ENCODE peak calls at places on chromosome 20, in nine cellular contexts. One of them, this sample, is unnamed.

GRCh38 chr20:25256226-25256859 is 8.5 kb downstream of the PYGB start:
- DNase-seq in CD8-positive, alpha-beta T cell: no peak
- DNase-seq in foreskin fibroblast: no peak
- DNase-seq in Calu3: no peak
- DNase-seq in tibial artery: peak; percentile 62
- DNase-seq in fibroblast of mammary gland: no peak
- DNase-seq in fibroblast of pulmonary artery: peak; percentile 51
- DNase-seq in neural progenitor cell: no peak
- DNase-seq in kidney: no peak
- DNase-seq in this sample: no peak

GRCh38 chr20:52118696-52119095 is 72.9 kb downstream of the ZFP64 start:
- DNase-seq in CD8-positive, alpha-beta T cell: no peak
- DNase-seq in foreskin fibroblast: no peak
- DNase-seq in Calu3: no peak
- DNase-seq in tibial artery: no peak
- DNase-seq in fibroblast of mammary gland: no peak
- DNase-seq in fibroblast of pulmonary artery: no peak
- DNase-seq in neural progenitor cell: no peak
- DNase-seq in kidney: no peak
- DNase-seq in this sample: no peak

GRCh38 chr20:30611239-30611984 is 646.1 kb upstream of the DEFB115 start:
- DNase-seq in CD8-positive, alpha-beta T cell: no peak
- DNase-seq in foreskin fibroblast: no peak
- DNase-seq in Calu3: no peak
- DNase-seq in tibial artery: no peak
- DNase-seq in fibroblast of mammary gland: no peak
- DNase-seq in fibroblast of pulmonary artery: no peak
- DNase-seq in neural progenitor cell: no peak
- DNase-seq in kidney: no peak
- DNase-seq in this sample: no peak

GRCh38 chr20:44074252-44075151 is 112.5 kb downstream of the JPH2 start:
- DNase-seq in CD8-positive, alpha-beta T cell: no peak
- DNase-seq in foreskin fibroblast: peak; percentile 48
- DNase-seq in Calu3: no peak
- DNase-seq in tibial artery: peak; percentile 54
- DNase-seq in fibroblast of mammary gland: peak; percentile 75
- DNase-seq in fibroblast of pulmonary artery: peak; percentile 40
- DNase-seq in neural progenitor cell: no peak
- DNase-seq in kidney: peak; percentile 58
- DNase-seq in this sample: no peak

GRCh38 chr20:17495826-17496225 is 35.4 kb downstream of the BFSP1 start:
- DNase-seq in CD8-positive, alpha-beta T cell: no peak
- DNase-seq in foreskin fibroblast: no peak
- DNase-seq in Calu3: no peak
- DNase-seq in tibial artery: no peak
- DNase-seq in fibroblast of mammary gland: no peak
- DNase-seq in fibroblast of pulmonary artery: no peak
- DNase-seq in neural progenitor cell: no peak
- DNase-seq in kidney: no peak
- DNase-seq in this sample: no peak

GRCh38 chr20:9025643-9026042 is 43.2 kb upstream of the PLCB4 start:
- DNase-seq in CD8-positive, alpha-beta T cell: no peak
- DNase-seq in foreskin fibroblast: peak; percentile 51
- DNase-seq in Calu3: no peak
- DNase-seq in tibial artery: no peak
- DNase-seq in fibroblast of mammary gland: peak; percentile 87
- DNase-seq in fibroblast of pulmonary artery: peak; percentile 30
- DNase-seq in neural progenitor cell: no peak
- DNase-seq in kidney: no peak
- DNase-seq in this sample: no peak

GRCh38 chr20:24708411-24709295 is 239.2 kb downstream of the SYNDIG1 start:
- DNase-seq in CD8-positive, alpha-beta T cell: no peak
- DNase-seq in foreskin fibroblast: no peak
- DNase-seq in Calu3: no peak
- DNase-seq in tibial artery: no peak
- DNase-seq in fibroblast of mammary gland: no peak
- DNase-seq in fibroblast of pulmonary artery: no peak
- DNase-seq in neural progenitor cell: peak; percentile 23
- DNase-seq in kidney: peak; percentile 50
- DNase-seq in this sample: no peak

GRCh38 chr20:62032606-62033368 is 32.9 kb downstream of the TAF4 start:
- DNase-seq in CD8-positive, alpha-beta T cell: no peak
- DNase-seq in foreskin fibroblast: peak; percentile 62
- DNase-seq in Calu3: no peak
- DNase-seq in tibial artery: no peak
- DNase-seq in fibroblast of mammary gland: peak; percentile 45
- DNase-seq in fibroblast of pulmonary artery: no peak
- DNase-seq in neural progenitor cell: no peak
- DNase-seq in kidney: peak; percentile 42
- DNase-seq in this sample: no peak

GRCh38 chr20:41537865-41538264 is 80.3 kb downstream of the CHD6 start:
- DNase-seq in CD8-positive, alpha-beta T cell: no peak
- DNase-seq in foreskin fibroblast: no peak
- DNase-seq in Calu3: no peak
- DNase-seq in tibial artery: no peak
- DNase-seq in fibroblast of mammary gland: no peak
- DNase-seq in fibroblast of pulmonary artery: no peak
- DNase-seq in neural progenitor cell: no peak
- DNase-seq in kidney: no peak
- DNase-seq in this sample: no peak

GRCh38 chr20:41544472-41544871 is 73.7 kb downstream of the CHD6 start:
- DNase-seq in CD8-positive, alpha-beta T cell: no peak
- DNase-seq in foreskin fibroblast: no peak
- DNase-seq in Calu3: no peak
- DNase-seq in tibial artery: no peak
- DNase-seq in fibroblast of mammary gland: no peak
- DNase-seq in fibroblast of pulmonary artery: no peak
- DNase-seq in neural progenitor cell: no peak
- DNase-seq in kidney: no peak
- DNase-seq in this sample: no peak

GRCh38 chr20:41540916-41541315 is 77.3 kb downstream of the CHD6 start:
- DNase-seq in CD8-positive, alpha-beta T cell: no peak
- DNase-seq in foreskin fibroblast: peak; percentile 5
- DNase-seq in Calu3: no peak
- DNase-seq in tibial artery: no peak
- DNase-seq in fibroblast of mammary gland: peak; percentile 34
- DNase-seq in fibroblast of pulmonary artery: no peak
- DNase-seq in neural progenitor cell: no peak
- DNase-seq in kidney: no peak
- DNase-seq in this sample: no peak

GRCh38 chr20:41538810-41539596 is 79.2 kb downstream of the CHD6 start:
- DNase-seq in CD8-positive, alpha-beta T cell: no peak
- DNase-seq in foreskin fibroblast: no peak
- DNase-seq in Calu3: no peak
- DNase-seq in tibial artery: no peak
- DNase-seq in fibroblast of mammary gland: no peak
- DNase-seq in fibroblast of pulmonary artery: no peak
- DNase-seq in neural progenitor cell: no peak
- DNase-seq in kidney: no peak
- DNase-seq in this sample: no peak

GRCh38 chr20:41540459-41540858 is 77.7 kb downstream of the CHD6 start:
- DNase-seq in CD8-positive, alpha-beta T cell: no peak
- DNase-seq in foreskin fibroblast: no peak
- DNase-seq in Calu3: no peak
- DNase-seq in tibial artery: no peak
- DNase-seq in fibroblast of mammary gland: no peak
- DNase-seq in fibroblast of pulmonary artery: no peak
- DNase-seq in neural progenitor cell: no peak
- DNase-seq in kidney: no peak
- DNase-seq in this sample: no peak
- TF ChIP-seq CTCF in CD8-positive, alpha-beta T cell: no peak
- TF ChIP-seq CTCF in foreskin fibroblast: no peak
- TF ChIP-seq CTCF in Calu3: no peak
- TF ChIP-seq CTCF in tibial artery: no peak
- TF ChIP-seq CTCF in fibroblast of mammary gland: no peak
- TF ChIP-seq CTCF in fibroblast of pulmonary artery: no peak
- TF ChIP-seq CTCF in neural progenitor cell: no peak
- TF ChIP-seq CTCF in kidney: no peak
- TF ChIP-seq CTCF in this sample: no peak

DNA sequence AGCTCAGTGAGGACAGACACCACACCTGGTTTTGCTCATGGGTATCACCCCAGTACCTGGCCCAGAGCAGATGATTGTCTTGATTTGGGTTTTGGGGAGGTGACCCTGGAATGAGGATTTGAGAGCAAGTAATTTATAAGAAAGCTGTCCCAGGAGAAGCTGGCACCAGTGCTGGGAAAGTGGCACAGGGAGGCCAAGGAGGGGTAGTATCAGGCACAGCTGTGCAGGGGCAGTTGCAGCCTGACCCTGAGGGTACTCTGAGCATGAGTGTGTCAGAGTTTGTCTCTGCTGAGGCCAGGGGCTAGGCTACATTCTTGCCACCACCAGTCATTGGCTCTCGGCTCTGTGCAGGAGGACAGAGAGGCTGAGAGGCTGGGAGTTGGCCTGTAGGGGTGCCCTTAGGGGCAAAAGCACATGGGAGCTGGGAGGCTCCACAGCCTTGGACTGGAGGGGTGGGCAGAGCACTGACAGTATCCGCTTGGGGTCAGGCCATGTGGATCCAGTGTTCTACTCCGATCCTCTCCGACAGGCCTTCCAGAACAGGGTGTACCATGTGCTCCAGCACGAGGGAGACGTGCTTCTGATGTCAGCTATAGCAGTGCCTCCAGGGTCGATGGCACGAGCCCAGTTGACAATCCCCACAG is 121.3 kb downstream of the PHACTR3 start:
- DNase-seq in CD8-positive, alpha-beta T cell: no peak
- DNase-seq in foreskin fibroblast: no peak
- DNase-seq in Calu3: no peak
- DNase-seq in tibial artery: peak; percentile 32
- DNase-seq in fibroblast of mammary gland: no peak
- DNase-seq in fibroblast of pulmonary artery: no peak
- DNase-seq in neural progenitor cell: no peak
- DNase-seq in kidney: no peak
- DNase-seq in this sample: no peak
- TF ChIP-seq CTCF in CD8-positive, alpha-beta T cell: no peak
- TF ChIP-seq CTCF in foreskin fibroblast: no peak
- TF ChIP-seq CTCF in Calu3: no peak
- TF ChIP-seq CTCF in tibial artery: no peak
- TF ChIP-seq CTCF in fibroblast of mammary gland: no peak
- TF ChIP-seq CTCF in fibroblast of pulmonary artery: no peak
- TF ChIP-seq CTCF in neural progenitor cell: no peak
- TF ChIP-seq CTCF in kidney: no peak
- TF ChIP-seq CTCF in this sample: no peak

DNA sequence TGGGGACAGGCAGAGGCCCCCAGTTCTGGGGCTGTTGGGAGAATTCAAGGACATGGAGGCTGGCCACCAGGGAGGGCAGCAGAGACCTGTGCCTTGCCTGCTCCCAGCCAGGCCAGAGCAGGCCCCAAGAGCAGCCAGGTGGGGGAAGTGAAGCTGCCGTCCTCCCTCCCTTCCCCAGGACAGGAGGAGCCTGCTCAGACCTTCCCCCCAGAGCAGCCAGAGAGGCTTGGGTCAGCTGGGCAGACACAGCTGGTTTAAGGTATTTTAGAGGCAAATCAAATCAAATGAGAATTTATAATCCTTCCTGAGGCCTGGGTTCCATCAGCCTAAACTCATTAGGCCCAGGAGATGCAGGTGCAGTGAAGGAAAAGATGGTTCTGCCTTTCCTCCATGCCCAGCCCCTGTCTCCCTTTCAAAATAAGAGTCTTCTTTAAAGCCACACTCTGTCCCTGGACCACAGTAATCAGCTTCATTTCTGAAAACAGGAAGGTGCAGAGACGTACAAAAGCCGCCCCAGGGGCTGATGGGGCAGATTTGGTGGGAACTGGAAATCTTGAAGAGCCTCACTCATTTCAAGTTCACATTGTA is 21.7 kb downstream of the BMP7 start:
- DNase-seq in CD8-positive, alpha-beta T cell: no peak
- DNase-seq in foreskin fibroblast: no peak
- DNase-seq in Calu3: no peak
- DNase-seq in tibial artery: no peak
- DNase-seq in fibroblast of mammary gland: no peak
- DNase-seq in fibroblast of pulmonary artery: no peak
- DNase-seq in neural progenitor cell: peak; percentile 44
- DNase-seq in kidney: no peak
- DNase-seq in this sample: no peak
- TF ChIP-seq CTCF in CD8-positive, alpha-beta T cell: no peak
- TF ChIP-seq CTCF in foreskin fibroblast: no peak
- TF ChIP-seq CTCF in Calu3: no peak
- TF ChIP-seq CTCF in tibial artery: no peak
- TF ChIP-seq CTCF in fibroblast of mammary gland: no peak
- TF ChIP-seq CTCF in fibroblast of pulmonary artery: no peak
- TF ChIP-seq CTCF in neural progenitor cell: peak; percentile 23
- TF ChIP-seq CTCF in kidney: no peak
- TF ChIP-seq CTCF in this sample: no peak

GRCh38 chr20:53205046-53205445 is 232.9 kb downstream of the TSHZ2 start:
- DNase-seq in CD8-positive, alpha-beta T cell: no peak
- DNase-seq in foreskin fibroblast: no peak
- DNase-seq in Calu3: no peak
- DNase-seq in tibial artery: no peak
- DNase-seq in fibroblast of mammary gland: no peak
- DNase-seq in fibroblast of pulmonary artery: no peak
- DNase-seq in neural progenitor cell: no peak
- DNase-seq in kidney: no peak
- DNase-seq in this sample: no peak

GRCh38 chr20:53210931-53211330 is 238.8 kb downstream of the TSHZ2 start:
- DNase-seq in CD8-positive, alpha-beta T cell: no peak
- DNase-seq in foreskin fibroblast: no peak
- DNase-seq in Calu3: no peak
- DNase-seq in tibial artery: no peak
- DNase-seq in fibroblast of mammary gland: peak; percentile 14
- DNase-seq in fibroblast of pulmonary artery: no peak
- DNase-seq in neural progenitor cell: no peak
- DNase-seq in kidney: no peak
- DNase-seq in this sample: no peak

GRCh38 chr20:53212018-53212417 is 239.9 kb downstream of the TSHZ2 start:
- DNase-seq in CD8-positive, alpha-beta T cell: no peak
- DNase-seq in foreskin fibroblast: no peak
- DNase-seq in Calu3: no peak
- DNase-seq in tibial artery: no peak
- DNase-seq in fibroblast of mammary gland: no peak
- DNase-seq in fibroblast of pulmonary artery: no peak
- DNase-seq in neural progenitor cell: no peak
- DNase-seq in kidney: no peak
- DNase-seq in this sample: no peak

GRCh38 chr20:53210041-53210440 is 237.9 kb downstream of the TSHZ2 start:
- DNase-seq in CD8-positive, alpha-beta T cell: no peak
- DNase-seq in foreskin fibroblast: no peak
- DNase-seq in Calu3: no peak
- DNase-seq in tibial artery: no peak
- DNase-seq in fibroblast of mammary gland: no peak
- DNase-seq in fibroblast of pulmonary artery: no peak
- DNase-seq in neural progenitor cell: no peak
- DNase-seq in kidney: no peak
- DNase-seq in this sample: no peak

DNA sequence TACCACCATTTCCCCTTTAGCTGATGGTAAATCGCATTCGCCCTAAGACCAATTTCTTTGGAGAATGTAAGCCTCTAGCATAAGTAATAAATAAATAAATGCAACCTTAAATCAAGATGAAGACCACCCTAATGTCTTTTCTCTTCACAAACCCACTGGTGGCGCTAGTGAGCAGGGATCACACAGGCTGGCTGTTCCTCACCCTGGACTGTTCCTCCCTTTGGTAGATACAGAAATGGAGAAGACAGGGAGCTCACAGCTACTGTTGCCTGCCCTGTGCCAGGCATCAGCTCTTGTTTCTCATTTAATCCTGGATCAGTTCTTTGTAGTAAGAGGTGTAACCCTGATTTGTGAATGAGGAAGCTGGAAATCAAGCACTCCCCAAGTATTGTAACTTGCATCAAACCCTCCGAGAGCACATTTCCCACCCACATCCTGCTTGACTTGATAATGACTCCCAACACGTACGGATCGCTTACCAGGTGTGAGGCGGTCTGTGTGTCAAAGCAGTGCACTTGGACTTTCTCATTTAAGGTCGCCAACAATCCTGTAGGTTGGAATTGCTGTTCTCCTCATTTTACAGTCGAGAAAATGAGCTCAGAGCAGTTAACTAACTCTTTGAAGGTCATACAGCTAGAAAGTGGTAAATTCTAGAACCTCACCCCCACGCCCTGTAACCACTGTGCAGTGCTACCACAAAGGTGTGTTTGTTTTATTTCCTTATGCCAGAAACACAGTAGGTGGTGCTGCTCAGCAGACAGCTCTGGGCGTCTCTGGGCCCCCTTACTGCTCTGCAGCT is 236.2 kb downstream of the TSHZ2 start:
- DNase-seq in CD8-positive, alpha-beta T cell: peak; percentile 11
- DNase-seq in foreskin fibroblast: no peak
- DNase-seq in Calu3: no peak
- DNase-seq in tibial artery: no peak
- DNase-seq in fibroblast of mammary gland: no peak
- DNase-seq in fibroblast of pulmonary artery: no peak
- DNase-seq in neural progenitor cell: peak; percentile 77
- DNase-seq in kidney: no peak
- DNase-seq in this sample: no peak
- TF ChIP-seq CTCF in CD8-positive, alpha-beta T cell: no peak
- TF ChIP-seq CTCF in foreskin fibroblast: no peak
- TF ChIP-seq CTCF in Calu3: no peak
- TF ChIP-seq CTCF in tibial artery: no peak
- TF ChIP-seq CTCF in fibroblast of mammary gland: peak; percentile 19
- TF ChIP-seq CTCF in fibroblast of pulmonary artery: no peak
- TF ChIP-seq CTCF in neural progenitor cell: peak; percentile 69
- TF ChIP-seq CTCF in kidney: no peak
- TF ChIP-seq CTCF in this sample: peak; percentile 17